ENCODE peak calls at places on chromosomes 2 and 18, in seven cellular contexts. R is ovary; F is frontal cortex; O is activated CD4-positive, alpha-beta T cell treated with anti-CD3 and anti-CD28 coated beads, Interleukin-2, amount 50 U/mL, for 24 hours; V is AML-193; E is stimulated activated CD8-positive, alpha-beta memory T cell treated with anti-CD3 and anti-CD28 coated beads, Interleukin-7, amount 100 ng/mL, for 24 hours; K is body of pancreas. X is an unnamed sample.

GRCh38 chr2:19783935-19784334 is 117.8 kb downstream of the TTC32 start:
- DNase-seq in R (no peak), F (no peak), O (no peak), V (no peak), E (no peak), K (no peak), X (no peak)

GRCh38 chr18:48892146-48892855 is 58.5 kb downstream of the SMAD7 start:
- DNase-seq in R (no peak), F (no peak), O (no peak), V (no peak), E (no peak), K (no peak), X (no peak)

GRCh38 chr2:191386938-191387536 is 141.8 kb downstream of the MYO1B start:
- DNase-seq in R (no peak), F (no peak), O (no peak), V (no peak), E (no peak), K (no peak), X (no peak)

GRCh38 chr2:56624181-56624580 is 440.4 kb downstream of the CCDC85A start:
- DNase-seq in R (no peak), F (no peak), O (no peak), V (no peak), E (no peak), K (no peak), X (no peak)

GRCh38 chr2:167986223-167986622 is 261.2 kb downstream of the STK39 start:
- DNase-seq in R (no peak), F (no peak), O (no peak), V (no peak), E (no peak), K (no peak), X (no peak)

GRCh38 chr18:62710417-62710816 is 4.9 kb upstream of the PHLPP1 start:
- DNase-seq in R (no peak), F (no peak), O (no peak), V (no peak), E (no peak), K (no peak), X (no peak)

GRCh38 chr2:219658861-219659260 is 31.4 kb downstream of the SLC4A3 start:
- DNase-seq in R (no peak), F (no peak), O (no peak), V (no peak), E (no peak), K (no peak), X (no peak)

GRCh38 chr2:32262105-32262504 is 2.6 kb downstream of the NLRC4 start:
- DNase-seq in R (no peak), F (no peak), O (no peak), V (peak; percentile 81), E (no peak), K (no peak), X (no peak)

GRCh38 chr2:148674063-148675020 is 29.8 kb downstream of the EPC2 start:
- DNase-seq in R (no peak), F (no peak), O (no peak), V (peak; percentile 9), E (no peak), K (no peak), X (peak; percentile 11)

GRCh38 chr2:149394864-149395263 is 64.5 kb downstream of the LYPD6 start:
- DNase-seq in R (no peak), F (no peak), O (no peak), V (no peak), E (no peak), K (no peak), X (no peak)

GRCh38 chr2:181305151-181306123 is 151.7 kb upstream of the ITGA4 start:
- DNase-seq in R (peak; percentile 6), F (no peak), O (no peak), V (peak; percentile 98), E (no peak), K (no peak), X (no peak)

GRCh38 chr2:197600306-197600705 is 75.1 kb downstream of the RFTN2 start:
- DNase-seq in R (no peak), F (no peak), O (no peak), V (no peak), E (no peak), K (no peak), X (no peak)

GRCh38 chr2:56985609-56986008 is 801.8 kb downstream of the CCDC85A start:
- DNase-seq in R (no peak), F (no peak), O (no peak), V (no peak), E (no peak), K (no peak), X (no peak)

GRCh38 chr18:28712172-28712571 is 535.2 kb upstream of the CDH2 start:
- DNase-seq in R (no peak), F (no peak), O (no peak), V (no peak), E (no peak), K (no peak), X (no peak)

GRCh38 chr2:170585067-170585466 is 130.1 kb upstream of the SP5 start:
- DNase-seq in R (no peak), F (no peak), O (no peak), V (no peak), E (no peak), K (no peak), X (no peak)

GRCh38 chr2:28751956-28752607 is 452 bp downstream of the PPP1CB start:
- DNase-seq in R (no peak), F (peak; percentile 24), O (no peak), V (peak; percentile 74), E (no peak), K (peak; percentile 33), X (no peak)

GRCh38 chr2:216991563-216991962 is 131.7 kb upstream of the TNP1 start:
- DNase-seq in R (peak; percentile 74), F (no peak), O (no peak), V (no peak), E (no peak), K (no peak), X (no peak)

GRCh38 chr2:159506764-159507406 is 109.5 kb downstream of the BAZ2B start:
- DNase-seq in R (no peak), F (no peak), O (no peak), V (peak; percentile 39), E (no peak), K (no peak), X (no peak)

GRCh38 chr18:11946756-11947155 is 34.6 kb upstream of the IMPA2 start:
- DNase-seq in R (no peak), F (no peak), O (no peak), V (peak; percentile 57), E (no peak), K (peak; percentile 46), X (no peak)

GRCh38 chr2:71896385-71897144 is 251.1 kb downstream of the CYP26B1 start:
- DNase-seq in R (no peak), F (no peak), O (no peak), V (no peak), E (no peak), K (no peak), X (no peak)

GRCh38 chr2:152471013-152471412 is 136.0 kb downstream of the FMNL2 start:
- DNase-seq in R (no peak), F (no peak), O (no peak), V (no peak), E (no peak), K (no peak), X (no peak)

GRCh38 chr2:237435844-237436590 is 22.1 kb upstream of the COL6A3 start:
- DNase-seq in R (no peak), F (no peak), O (no peak), V (no peak), E (no peak), K (no peak), X (no peak)

GRCh38 chr2:120817136-120817955 is 81.7 kb downstream of the GLI2 start:
- DNase-seq in R (no peak), F (no peak), O (no peak), V (no peak), E (no peak), K (no peak), X (no peak)

GRCh38 chr2:199273043-199273647 is 184.6 kb downstream of the SATB2 start:
- DNase-seq in R (no peak), F (no peak), O (no peak), V (no peak), E (no peak), K (no peak), X (no peak)

GRCh38 chr2:150480971-150481830 is 6.3 kb downstream of the RND3 start:
- DNase-seq in R (no peak), F (no peak), O (no peak), V (no peak), E (no peak), K (no peak), X (no peak)

GRCh38 chr2:224492531-224492930 is 90.6 kb upstream of the FAM124B start:
- DNase-seq in R (no peak), F (no peak), O (no peak), V (no peak), E (no peak), K (no peak), X (no peak)

GRCh38 chr2:129741623-129742022 is 237.8 kb upstream of the RAB6C start:
- DNase-seq in R (no peak), F (no peak), O (no peak), V (no peak), E (no peak), K (peak; percentile 66), X (no peak)

X was measured in stimulated activated CD4-positive, alpha-beta T cell treated with anti-CD3 and anti-CD28 coated beads, Interleukin-12 subunit alpha, Interleukin-12 subunit beta, amount 100 ng/mL, for 24 hours.